ENCODE peak calls at places on chromosomes 12 and 14, in eight cellular contexts. K, M, N, W, I, D, Z and O are unnamed samples.

GRCh38 chr12:90090929-90091651 is 382.5 kb upstream of the ATP2B1 start:
- DNase-seq in W (no peak), D (peak; percentile 12), I (no peak), N (no peak), Z (peak; percentile 93), K (peak; percentile 78), M (no peak), O (peak; percentile 99)

GRCh38 chr12:65826513-65827171 is 2.4 kb downstream of the HMGA2 start:
- DNase-seq in I (no peak), K (no peak), Z (peak; percentile 15), D (peak; percentile 74), W (no peak), N (no peak), M (no peak), O (peak; percentile 89)

GRCh38 chr12:104664368-104664767 is 207.6 kb downstream of the CHST11 start:
- DNase-seq in K (no peak), N (no peak), Z (no peak), D (no peak), I (no peak), W (no peak), M (no peak), O (no peak)

GRCh38 chr12:86658303-86658702 is 402.1 kb upstream of the MGAT4C start:
- DNase-seq in K (no peak), W (no peak), N (no peak), Z (no peak), D (no peak), I (no peak), M (no peak), O (no peak)

GRCh38 chr12:47547077-47547476 is 158.8 kb downstream of the RPAP3 start:
- DNase-seq in Z (peak; percentile 55), M (no peak), D (peak; percentile 69), W (no peak), I (no peak), K (no peak), N (no peak), O (peak; percentile 74)

GRCh38 chr12:130186631-130187269 is 24.5 kb downstream of the FZD10 start:
- DNase-seq in M (no peak), I (peak; percentile 40), D (no peak), Z (peak; percentile 51), N (no peak), W (no peak), K (no peak), O (peak; percentile 0)

GRCh38 chr12:45446013-45446412 is 230.1 kb downstream of the ANO6 start:
- DNase-seq in M (no peak), I (no peak), K (no peak), Z (peak; percentile 13), D (no peak), N (no peak), W (no peak), O (no peak)

GRCh38 chr14:58749066-58749669 is 111.4 kb downstream of the DACT1 start:
- DNase-seq in I (peak; percentile 10), D (peak; percentile 45), W (peak; percentile 36), M (no peak), N (no peak), Z (peak; percentile 99), K (peak; percentile 66), O (peak; percentile 97)

GRCh38 chr14:20409226-20409625 is 4.1 kb downstream of the TEP1 start:
- DNase-seq in N (no peak), Z (no peak), K (no peak), D (no peak), I (no peak), M (no peak), W (no peak), O (peak; percentile 32)

GRCh38 chr12:2318286-2318685 is 265.5 kb downstream of the CACNA1C start:
- DNase-seq in K (no peak), D (no peak), M (no peak), I (no peak), N (no peak), Z (no peak), W (no peak), O (no peak)

GRCh38 chr12:24898606-24899005 is 50.3 kb downstream of the BCAT1 start:
- DNase-seq in I (no peak), N (no peak), D (no peak), Z (no peak), M (no peak), W (no peak), K (no peak), O (peak; percentile 36)

GRCh38 chr14:55533960-55534359 is 46.0 kb upstream of the KTN1 start:
- DNase-seq in N (no peak), Z (no peak), I (no peak), K (no peak), D (no peak), W (no peak), M (no peak), O (no peak)

GRCh38 chr12:97556201-97556824 is 93.7 kb downstream of the RMST start:
- DNase-seq in N (no peak), I (no peak), M (no peak), K (no peak), D (peak; percentile 73), Z (peak; percentile 66), W (peak; percentile 67), O (peak; percentile 1)

GRCh38 chr14:60935283-60935682 is 45.6 kb downstream of the TRMT5 start:
- DNase-seq in I (no peak), W (no peak), N (no peak), D (no peak), M (no peak), Z (no peak), K (no peak), O (no peak)

GRCh38 chr14:100155881-100156645 is 3.4 kb downstream of the DEGS2 start:
- DNase-seq in I (no peak), Z (no peak), M (no peak), N (no peak), K (peak; percentile 86), W (no peak), D (no peak), O (no peak)